ENCODE peak calls at places on chromosomes 6 and 20, in five cellular contexts. One of them, this sample, is unnamed.

GRCh38 chr6:148518371-148519156 is 175.9 kb downstream of the SASH1 start:
- DNase-seq in stomach: no peak
- DNase-seq in tibial nerve: peak; percentile 49
- DNase-seq in ovary: no peak
- DNase-seq in heart left ventricle: no peak
- DNase-seq in this sample: no peak

GRCh38 chr6:110475255-110475654 is 1.2 kb downstream of the SLC22A16 start:
- DNase-seq in stomach: no peak
- DNase-seq in tibial nerve: no peak
- DNase-seq in ovary: no peak
- DNase-seq in heart left ventricle: no peak
- DNase-seq in this sample: no peak

GRCh38 chr20:19889011-19889953 is 127.9 kb upstream of the NAA20 start:
- DNase-seq in stomach: no peak
- DNase-seq in tibial nerve: no peak
- DNase-seq in ovary: peak; percentile 69
- DNase-seq in heart left ventricle: peak; percentile 74
- DNase-seq in this sample: no peak

GRCh38 chr20:50870572-50871161 is 60.6 kb downstream of the ADNP start:
- DNase-seq in stomach: no peak
- DNase-seq in tibial nerve: no peak
- DNase-seq in ovary: peak; percentile 43
- DNase-seq in heart left ventricle: peak; percentile 51
- DNase-seq in this sample: no peak

GRCh38 chr6:130447374-130447773 is 81.6 kb downstream of the TMEM200A start:
- DNase-seq in stomach: no peak
- DNase-seq in tibial nerve: no peak
- DNase-seq in ovary: no peak
- DNase-seq in heart left ventricle: no peak
- DNase-seq in this sample: no peak

GRCh38 chr20:35320396-35321126 is 28.3 kb upstream of the FAM83C start:
- DNase-seq in stomach: no peak
- DNase-seq in tibial nerve: no peak
- DNase-seq in ovary: no peak
- DNase-seq in heart left ventricle: no peak
- DNase-seq in this sample: no peak

GRCh38 chr20:26214991-26215390 is 518.3 kb upstream of the ZNF337 start:
- DNase-seq in stomach: no peak
- DNase-seq in tibial nerve: no peak
- DNase-seq in ovary: no peak
- DNase-seq in heart left ventricle: no peak
- DNase-seq in this sample: no peak

GRCh38 chr6:158381214-158381613 is 68.9 kb downstream of the TULP4 start:
- DNase-seq in stomach: no peak
- DNase-seq in tibial nerve: no peak
- DNase-seq in ovary: no peak
- DNase-seq in heart left ventricle: no peak
- DNase-seq in this sample: no peak

GRCh38 chr6:108884211-108885059 is 36.2 kb downstream of the ARMC2 start:
- DNase-seq in stomach: no peak
- DNase-seq in tibial nerve: no peak
- DNase-seq in ovary: no peak
- DNase-seq in heart left ventricle: no peak
- DNase-seq in this sample: no peak

GRCh38 chr20:7161690-7162089 is 394.2 kb downstream of the BMP2 start:
- DNase-seq in stomach: no peak
- DNase-seq in tibial nerve: no peak
- DNase-seq in ovary: no peak
- DNase-seq in heart left ventricle: no peak
- DNase-seq in this sample: no peak

GRCh38 chr6:36109092-36109491 is 21.2 kb upstream of the MAPK13 start:
- DNase-seq in stomach: no peak
- DNase-seq in tibial nerve: no peak
- DNase-seq in ovary: no peak
- DNase-seq in heart left ventricle: no peak
- DNase-seq in this sample: no peak

GRCh38 chr6:168578036-168578435 is 137.1 kb downstream of the SMOC2 start:
- DNase-seq in stomach: no peak
- DNase-seq in tibial nerve: no peak
- DNase-seq in ovary: no peak
- DNase-seq in heart left ventricle: no peak
- DNase-seq in this sample: no peak

GRCh38 chr6:106116125-106116524 is 30.0 kb downstream of the PRDM1 start:
- DNase-seq in stomach: no peak
- DNase-seq in tibial nerve: no peak
- DNase-seq in ovary: no peak
- DNase-seq in heart left ventricle: no peak
- DNase-seq in this sample: no peak

GRCh38 chr20:24098886-24099285 is 110.3 kb upstream of the GGTLC1 start:
- DNase-seq in stomach: no peak
- DNase-seq in tibial nerve: no peak
- DNase-seq in ovary: no peak
- DNase-seq in heart left ventricle: no peak
- DNase-seq in this sample: no peak

GRCh38 chr6:70312165-70312564 is 9.3 kb upstream of the COL9A1 start:
- DNase-seq in stomach: no peak
- DNase-seq in tibial nerve: no peak
- DNase-seq in ovary: no peak
- DNase-seq in heart left ventricle: no peak
- DNase-seq in this sample: no peak

GRCh38 chr6:7390218-7390878 is 740 bp downstream of the RIOK1 start:
- DNase-seq in stomach: no peak
- DNase-seq in tibial nerve: no peak
- DNase-seq in ovary: no peak
- DNase-seq in heart left ventricle: no peak
- DNase-seq in this sample: no peak

GRCh38 chr6:145490068-145490467 is 245.3 kb downstream of the EPM2A start:
- DNase-seq in stomach: no peak
- DNase-seq in tibial nerve: no peak
- DNase-seq in ovary: no peak
- DNase-seq in heart left ventricle: no peak
- DNase-seq in this sample: no peak

GRCh38 chr6:107809966-107810365 is 14.1 kb downstream of the SCML4 start:
- DNase-seq in stomach: no peak
- DNase-seq in tibial nerve: no peak
- DNase-seq in ovary: no peak
- DNase-seq in heart left ventricle: no peak
- DNase-seq in this sample: no peak

GRCh38 chr6:54980511-54981275 is 134.1 kb downstream of the FAM83B start:
- DNase-seq in stomach: no peak
- DNase-seq in tibial nerve: no peak
- DNase-seq in ovary: no peak
- DNase-seq in heart left ventricle: no peak
- DNase-seq in this sample: no peak

GRCh38 chr6:119476554-119476953 is 127.0 kb upstream of the MAN1A1 start:
- DNase-seq in stomach: no peak
- DNase-seq in tibial nerve: no peak
- DNase-seq in ovary: no peak
- DNase-seq in heart left ventricle: no peak
- DNase-seq in this sample: no peak

GRCh38 chr20:20228351-20228750 is 139.6 kb upstream of the INSM1 start:
- DNase-seq in stomach: no peak
- DNase-seq in tibial nerve: no peak
- DNase-seq in ovary: no peak
- DNase-seq in heart left ventricle: no peak
- DNase-seq in this sample: no peak

GRCh38 chr6:137233561-137234504 is 14.6 kb upstream of the IFNGR1 start:
- DNase-seq in stomach: no peak
- DNase-seq in tibial nerve: no peak
- DNase-seq in ovary: no peak
- DNase-seq in heart left ventricle: no peak
- DNase-seq in this sample: no peak

GRCh38 chr6:19805146-19805515 is 32.0 kb upstream of the ID4 start:
- DNase-seq in stomach: no peak
- DNase-seq in tibial nerve: no peak
- DNase-seq in ovary: no peak
- DNase-seq in heart left ventricle: no peak
- DNase-seq in this sample: no peak

GRCh38 chr6:10759312-10759839 is 11.8 kb downstream of the TMEM14B start:
- DNase-seq in stomach: no peak
- DNase-seq in tibial nerve: no peak
- DNase-seq in ovary: no peak
- DNase-seq in heart left ventricle: no peak
- DNase-seq in this sample: peak; percentile 13

GRCh38 chr20:8523684-8524083 is 391.6 kb downstream of the PLCB1 start:
- DNase-seq in stomach: no peak
- DNase-seq in tibial nerve: no peak
- DNase-seq in ovary: no peak
- DNase-seq in heart left ventricle: no peak
- DNase-seq in this sample: no peak

GRCh38 chr20:63148696-63149095 is 67.2 kb downstream of the YTHDF1 start:
- DNase-seq in stomach: no peak
- DNase-seq in tibial nerve: no peak
- DNase-seq in ovary: peak; percentile 9
- DNase-seq in heart left ventricle: peak; percentile 23
- DNase-seq in this sample: no peak

GRCh38 chr6:139250296-139251274 is 41.2 kb downstream of the TXLNB start:
- DNase-seq in stomach: peak; percentile 54
- DNase-seq in tibial nerve: no peak
- DNase-seq in ovary: peak; percentile 56
- DNase-seq in heart left ventricle: peak; percentile 71
- DNase-seq in this sample: peak; percentile 49

GRCh38 chr6:88749849-88750248 is 213.6 kb downstream of the RNGTT start:
- DNase-seq in stomach: no peak
- DNase-seq in tibial nerve: no peak
- DNase-seq in ovary: no peak
- DNase-seq in heart left ventricle: no peak
- DNase-seq in this sample: no peak

GRCh38 chr20:39108746-39109145 is 146.6 kb downstream of the DHX35 start:
- DNase-seq in stomach: no peak
- DNase-seq in tibial nerve: no peak
- DNase-seq in ovary: no peak
- DNase-seq in heart left ventricle: no peak
- DNase-seq in this sample: no peak

GRCh38 chr6:138428943-138429616 is 25.1 kb downstream of the HEBP2 start:
- DNase-seq in stomach: no peak
- DNase-seq in tibial nerve: no peak
- DNase-seq in ovary: no peak
- DNase-seq in heart left ventricle: no peak
- DNase-seq in this sample: peak; percentile 34

DNA sequence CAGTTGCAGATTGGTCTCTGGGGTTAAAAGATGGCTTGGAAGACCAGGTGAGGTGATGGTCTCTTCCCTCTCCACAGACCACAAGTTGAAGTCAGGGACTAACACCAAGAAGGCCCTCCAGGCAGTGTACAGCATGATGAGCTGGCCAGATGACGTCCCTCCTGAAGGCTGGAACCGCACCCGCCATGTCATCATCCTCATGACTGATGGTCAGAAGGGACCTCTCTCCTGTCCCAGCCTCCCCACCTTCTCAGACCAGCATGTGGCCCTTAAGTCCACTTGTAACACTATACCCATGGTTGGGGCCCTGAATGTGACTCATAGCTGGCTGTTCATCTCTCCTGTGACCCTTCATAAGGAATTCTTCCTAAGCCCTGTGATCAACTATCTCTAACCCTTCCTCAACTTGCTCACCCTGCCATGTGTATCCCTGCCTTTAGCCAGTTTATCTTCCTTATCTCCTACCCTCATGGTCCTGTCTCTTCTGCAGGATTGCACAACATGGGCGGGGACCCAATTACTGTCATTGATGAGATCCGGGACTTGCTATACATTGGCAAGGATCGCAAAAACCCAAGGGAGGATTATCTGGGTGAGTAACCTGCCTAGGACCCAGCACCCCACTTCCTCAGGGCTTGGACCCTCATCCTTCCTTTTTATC is 3.0 kb downstream of the CFB start:
- DNase-seq in stomach: no peak
- DNase-seq in tibial nerve: no peak
- DNase-seq in ovary: no peak
- DNase-seq in heart left ventricle: no peak
- DNase-seq in this sample: no peak
- TF ChIP-seq POLR2A in stomach: no peak
- TF ChIP-seq POLR2A in tibial nerve: no peak
- TF ChIP-seq POLR2A in ovary: no peak
- TF ChIP-seq POLR2A in heart left ventricle: no peak
- TF ChIP-seq POLR2A in this sample: no peak

GRCh38 chr6:255418-256090 is 36.7 kb upstream of the DUSP22 start:
- DNase-seq in stomach: no peak
- DNase-seq in tibial nerve: no peak
- DNase-seq in ovary: no peak
- DNase-seq in heart left ventricle: no peak
- DNase-seq in this sample: no peak
- TF ChIP-seq POLR2A in stomach: no peak
- TF ChIP-seq POLR2A in tibial nerve: no peak
- TF ChIP-seq POLR2A in ovary: no peak
- TF ChIP-seq POLR2A in heart left ventricle: no peak
- TF ChIP-seq POLR2A in this sample: no peak

GRCh38 chr20:17569616-17570346 is at the start of gene DSTN:
- DNase-seq in stomach: peak; percentile 95
- DNase-seq in tibial nerve: peak; percentile 88
- DNase-seq in ovary: peak; percentile 96
- DNase-seq in heart left ventricle: peak; percentile 96
- DNase-seq in this sample: peak; percentile 86
- TF ChIP-seq POLR2A in stomach: peak; percentile 62
- TF ChIP-seq POLR2A in tibial nerve: peak; percentile 96
- TF ChIP-seq POLR2A in ovary: peak; percentile 97
- TF ChIP-seq POLR2A in heart left ventricle: peak; percentile 98
- TF ChIP-seq POLR2A in this sample: no peak

DNA sequence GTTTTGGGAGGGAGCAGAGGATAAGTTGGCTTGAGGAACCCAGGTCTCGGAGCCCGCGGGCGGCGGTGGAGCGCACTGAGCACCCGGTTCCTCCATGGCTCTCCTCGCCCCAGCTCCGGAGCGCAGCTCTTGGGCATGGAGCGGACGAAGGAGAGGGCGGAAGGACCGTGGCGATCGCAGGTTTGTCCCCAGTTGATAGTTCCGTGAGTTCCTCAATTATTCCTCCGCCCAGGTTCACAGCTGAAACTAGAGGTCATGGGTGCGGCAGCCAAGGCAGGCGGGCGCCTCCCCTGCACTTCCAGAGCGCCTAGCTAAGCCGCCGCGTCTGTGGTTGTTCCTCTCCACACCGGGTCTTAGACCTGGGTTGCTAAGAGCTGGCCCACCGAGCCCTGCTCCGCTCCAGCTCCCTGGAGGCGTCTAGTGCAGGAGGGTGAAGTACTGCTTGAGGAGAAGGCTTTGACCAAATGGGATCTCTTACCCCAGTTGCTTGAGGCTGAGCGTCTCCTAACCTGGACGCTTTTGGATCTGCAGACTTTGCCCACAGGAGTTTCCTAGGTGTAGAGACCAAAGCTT is at the start of gene HTR1B:
- DNase-seq in stomach: peak; percentile 55
- DNase-seq in tibial nerve: no peak
- DNase-seq in ovary: no peak
- DNase-seq in heart left ventricle: no peak
- DNase-seq in this sample: no peak
- TF ChIP-seq POLR2A in stomach: no peak
- TF ChIP-seq POLR2A in tibial nerve: no peak
- TF ChIP-seq POLR2A in ovary: no peak
- TF ChIP-seq POLR2A in heart left ventricle: no peak
- TF ChIP-seq POLR2A in this sample: no peak

DNA sequence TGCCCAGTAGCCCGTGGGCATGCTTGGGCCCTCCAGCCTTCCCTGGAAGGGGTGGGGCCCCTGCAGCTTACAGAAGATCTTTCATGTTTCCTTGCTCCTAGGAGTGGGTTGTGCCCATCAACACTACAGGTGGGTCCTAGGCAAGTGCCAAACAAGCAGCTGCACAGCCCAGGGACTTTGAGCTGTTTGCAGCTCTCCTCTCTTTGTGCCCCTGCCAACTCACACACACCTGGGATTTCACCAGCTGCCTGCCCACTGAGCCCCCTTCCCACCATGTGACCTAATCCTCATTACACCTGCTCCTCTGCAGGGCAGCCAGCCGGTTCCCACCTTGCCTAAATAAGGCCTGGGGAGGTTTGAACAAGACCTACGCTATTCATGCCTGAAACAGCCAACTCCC is 92.7 kb upstream of the SOX4 start:
- DNase-seq in stomach: peak; percentile 29
- DNase-seq in tibial nerve: no peak
- DNase-seq in ovary: no peak
- DNase-seq in heart left ventricle: no peak
- DNase-seq in this sample: no peak
- TF ChIP-seq POLR2A in stomach: no peak
- TF ChIP-seq POLR2A in tibial nerve: no peak
- TF ChIP-seq POLR2A in ovary: no peak
- TF ChIP-seq POLR2A in heart left ventricle: no peak
- TF ChIP-seq POLR2A in this sample: no peak